ENCODE peak calls at places on chromosomes 5 and 9, in seven cellular contexts. One of them, this sample, is unnamed.

GRCh38 chr9:96721303-96721702 is 56.6 kb downstream of the ZNF510 start:
- DNase-seq in stomach: no peak
- DNase-seq in right atrium auricular region: no peak
- DNase-seq in kidney epithelial cell: no peak
- DNase-seq in tibial nerve: no peak
- DNase-seq in prostate gland: no peak
- DNase-seq in DND-41: no peak
- DNase-seq in this sample: no peak

GRCh38 chr5:76326559-76327351 is 76.3 kb upstream of the IQGAP2 start:
- DNase-seq in stomach: no peak
- DNase-seq in right atrium auricular region: no peak
- DNase-seq in kidney epithelial cell: no peak
- DNase-seq in tibial nerve: no peak
- DNase-seq in prostate gland: no peak
- DNase-seq in DND-41: no peak
- DNase-seq in this sample: no peak

GRCh38 chr5:161847447-161847846 is 473 bp upstream of the GABRA1 start:
- DNase-seq in stomach: no peak
- DNase-seq in right atrium auricular region: no peak
- DNase-seq in kidney epithelial cell: no peak
- DNase-seq in tibial nerve: no peak
- DNase-seq in prostate gland: no peak
- DNase-seq in DND-41: no peak
- DNase-seq in this sample: no peak

GRCh38 chr9:123387686-123388085 is 31.7 kb downstream of the CRB2 start:
- DNase-seq in stomach: no peak
- DNase-seq in right atrium auricular region: no peak
- DNase-seq in kidney epithelial cell: no peak
- DNase-seq in tibial nerve: no peak
- DNase-seq in prostate gland: no peak
- DNase-seq in DND-41: no peak
- DNase-seq in this sample: no peak

GRCh38 chr9:92247296-92247695 is 46.2 kb downstream of the IARS1 start:
- DNase-seq in stomach: no peak
- DNase-seq in right atrium auricular region: no peak
- DNase-seq in kidney epithelial cell: no peak
- DNase-seq in tibial nerve: no peak
- DNase-seq in prostate gland: no peak
- DNase-seq in DND-41: no peak
- DNase-seq in this sample: no peak

GRCh38 chr5:178306430-178307225 is 74.0 kb upstream of the PHYKPL start:
- DNase-seq in stomach: no peak
- DNase-seq in right atrium auricular region: no peak
- DNase-seq in kidney epithelial cell: no peak
- DNase-seq in tibial nerve: no peak
- DNase-seq in prostate gland: no peak
- DNase-seq in DND-41: no peak
- DNase-seq in this sample: no peak

GRCh38 chr9:124263800-124264426 is 6.2 kb downstream of the NEK6 start:
- DNase-seq in stomach: no peak
- DNase-seq in right atrium auricular region: no peak
- DNase-seq in kidney epithelial cell: no peak
- DNase-seq in tibial nerve: no peak
- DNase-seq in prostate gland: no peak
- DNase-seq in DND-41: no peak
- DNase-seq in this sample: no peak

GRCh38 chr5:160922311-160922710 is 70.3 kb upstream of the ATP10B start:
- DNase-seq in stomach: no peak
- DNase-seq in right atrium auricular region: no peak
- DNase-seq in kidney epithelial cell: no peak
- DNase-seq in tibial nerve: no peak
- DNase-seq in prostate gland: no peak
- DNase-seq in DND-41: no peak
- DNase-seq in this sample: no peak

GRCh38 chr9:121358747-121359146 is 11.3 kb downstream of the STOM start:
- DNase-seq in stomach: no peak
- DNase-seq in right atrium auricular region: no peak
- DNase-seq in kidney epithelial cell: no peak
- DNase-seq in tibial nerve: no peak
- DNase-seq in prostate gland: no peak
- DNase-seq in DND-41: no peak
- DNase-seq in this sample: no peak

GRCh38 chr9:85401998-85402397 is 339.8 kb downstream of the AGTPBP1 start:
- DNase-seq in stomach: no peak
- DNase-seq in right atrium auricular region: no peak
- DNase-seq in kidney epithelial cell: no peak
- DNase-seq in tibial nerve: no peak
- DNase-seq in prostate gland: peak
- DNase-seq in DND-41: no peak
- DNase-seq in this sample: peak

GRCh38 chr5:74538206-74538661 is 102.3 kb downstream of the ENC1 start:
- DNase-seq in stomach: no peak
- DNase-seq in right atrium auricular region: peak
- DNase-seq in kidney epithelial cell: no peak
- DNase-seq in tibial nerve: peak
- DNase-seq in prostate gland: no peak
- DNase-seq in DND-41: no peak
- DNase-seq in this sample: no peak

GRCh38 chr5:38107096-38107495 is 151.3 kb upstream of the EGFLAM start:
- DNase-seq in stomach: no peak
- DNase-seq in right atrium auricular region: no peak
- DNase-seq in kidney epithelial cell: no peak
- DNase-seq in tibial nerve: no peak
- DNase-seq in prostate gland: no peak
- DNase-seq in DND-41: no peak
- DNase-seq in this sample: no peak

GRCh38 chr9:22160235-22160634 is 151.1 kb upstream of the CDKN2B start:
- DNase-seq in stomach: no peak
- DNase-seq in right atrium auricular region: no peak
- DNase-seq in kidney epithelial cell: no peak
- DNase-seq in tibial nerve: no peak
- DNase-seq in prostate gland: no peak
- DNase-seq in DND-41: no peak
- DNase-seq in this sample: no peak

GRCh38 chr5:37831821-37832524 is 7.9 kb downstream of the GDNF start:
- DNase-seq in stomach: no peak
- DNase-seq in right atrium auricular region: no peak
- DNase-seq in kidney epithelial cell: no peak
- DNase-seq in tibial nerve: no peak
- DNase-seq in prostate gland: no peak
- DNase-seq in DND-41: no peak
- DNase-seq in this sample: no peak

GRCh38 chr5:72467987-72468386 is 39.2 kb downstream of the ZNF366 start:
- DNase-seq in stomach: no peak
- DNase-seq in right atrium auricular region: no peak
- DNase-seq in kidney epithelial cell: no peak
- DNase-seq in tibial nerve: no peak
- DNase-seq in prostate gland: no peak
- DNase-seq in DND-41: no peak
- DNase-seq in this sample: no peak

GRCh38 chr5:144484124-144484897 is 313.6 kb downstream of the KCTD16 start:
- DNase-seq in stomach: no peak
- DNase-seq in right atrium auricular region: no peak
- DNase-seq in kidney epithelial cell: peak
- DNase-seq in tibial nerve: no peak
- DNase-seq in prostate gland: no peak
- DNase-seq in DND-41: no peak
- DNase-seq in this sample: no peak

GRCh38 chr5:17619353-17619752 is 9.2 kb downstream of the TAF11L12 start:
- DNase-seq in stomach: no peak
- DNase-seq in right atrium auricular region: no peak
- DNase-seq in kidney epithelial cell: no peak
- DNase-seq in tibial nerve: no peak
- DNase-seq in prostate gland: no peak
- DNase-seq in DND-41: no peak
- DNase-seq in this sample: no peak

GRCh38 chr5:180704362-180704761 is 35.5 kb downstream of the OR2Y1 start:
- DNase-seq in stomach: no peak
- DNase-seq in right atrium auricular region: no peak
- DNase-seq in kidney epithelial cell: no peak
- DNase-seq in tibial nerve: no peak
- DNase-seq in prostate gland: no peak
- DNase-seq in DND-41: no peak
- DNase-seq in this sample: peak

GRCh38 chr5:66646570-66646969 is 50.4 kb downstream of the MAST4 start:
- DNase-seq in stomach: no peak
- DNase-seq in right atrium auricular region: no peak
- DNase-seq in kidney epithelial cell: no peak
- DNase-seq in tibial nerve: no peak
- DNase-seq in prostate gland: no peak
- DNase-seq in DND-41: no peak
- DNase-seq in this sample: no peak

GRCh38 chr5:34048143-34048542 is 5.1 kb upstream of the C1QTNF3 start:
- DNase-seq in stomach: no peak
- DNase-seq in right atrium auricular region: no peak
- DNase-seq in kidney epithelial cell: no peak
- DNase-seq in tibial nerve: no peak
- DNase-seq in prostate gland: no peak
- DNase-seq in DND-41: no peak
- DNase-seq in this sample: no peak

GRCh38 chr9:3474821-3475220 is 51.0 kb downstream of the RFX3 start:
- DNase-seq in stomach: no peak
- DNase-seq in right atrium auricular region: no peak
- DNase-seq in kidney epithelial cell: no peak
- DNase-seq in tibial nerve: no peak
- DNase-seq in prostate gland: no peak
- DNase-seq in DND-41: no peak
- DNase-seq in this sample: no peak

GRCh38 chr9:4211022-4211421 is 88.8 kb downstream of the GLIS3 start:
- DNase-seq in stomach: no peak
- DNase-seq in right atrium auricular region: no peak
- DNase-seq in kidney epithelial cell: no peak
- DNase-seq in tibial nerve: no peak
- DNase-seq in prostate gland: no peak
- DNase-seq in DND-41: no peak
- DNase-seq in this sample: no peak

GRCh38 chr9:134055981-134056461 is 11.8 kb downstream of the BRD3 start:
- DNase-seq in stomach: peak
- DNase-seq in right atrium auricular region: peak
- DNase-seq in kidney epithelial cell: peak
- DNase-seq in tibial nerve: peak
- DNase-seq in prostate gland: peak
- DNase-seq in DND-41: no peak
- DNase-seq in this sample: peak

GRCh38 chr5:60961685-60962084 is 16.7 kb downstream of the NDUFAF2 start:
- DNase-seq in stomach: no peak
- DNase-seq in right atrium auricular region: no peak
- DNase-seq in kidney epithelial cell: peak
- DNase-seq in tibial nerve: no peak
- DNase-seq in prostate gland: no peak
- DNase-seq in DND-41: no peak
- DNase-seq in this sample: no peak

DNA sequence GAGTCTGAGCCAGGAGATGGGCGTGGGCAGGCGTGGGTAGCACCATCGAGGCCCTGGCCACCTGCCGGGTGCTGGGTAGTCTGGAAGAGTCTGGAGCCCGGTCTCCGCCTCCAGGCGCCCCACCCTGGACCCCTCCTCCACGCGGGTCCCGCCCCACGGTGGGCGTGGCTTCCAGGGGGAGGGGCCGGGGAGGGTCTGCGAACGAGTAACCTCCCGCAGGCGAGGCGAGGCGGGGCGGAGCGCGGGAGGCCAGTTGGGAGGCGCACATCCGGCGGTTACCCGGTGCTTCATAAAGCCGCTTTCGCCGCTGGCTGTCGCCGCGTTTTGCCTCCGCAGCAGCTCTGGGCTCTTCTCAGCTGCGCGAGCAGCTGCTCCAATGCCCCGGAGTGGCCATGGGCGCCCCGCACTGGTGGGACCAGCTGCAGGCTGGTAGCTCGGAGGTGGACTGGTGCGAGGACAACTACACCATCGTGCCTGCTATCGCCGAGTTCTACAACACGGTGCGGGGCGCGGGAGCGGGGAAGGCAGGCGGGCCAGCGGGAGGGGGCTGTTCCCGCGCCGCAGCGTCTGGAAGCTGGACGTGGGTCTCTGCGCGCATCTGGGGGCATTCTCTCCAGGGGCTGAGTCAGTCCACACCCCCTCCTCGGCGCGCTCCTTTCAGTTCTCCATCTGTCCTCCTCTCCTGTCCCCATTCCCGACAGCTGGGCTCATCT is at the start of gene ACER2:
- DNase-seq in stomach: peak
- DNase-seq in right atrium auricular region: peak
- DNase-seq in kidney epithelial cell: peak
- DNase-seq in tibial nerve: peak
- DNase-seq in prostate gland: peak
- DNase-seq in DND-41: peak
- DNase-seq in this sample: peak
- TF ChIP-seq CTCF in stomach: no peak
- TF ChIP-seq CTCF in right atrium auricular region: no peak
- TF ChIP-seq CTCF in kidney epithelial cell: peak
- TF ChIP-seq CTCF in tibial nerve: no peak
- TF ChIP-seq CTCF in prostate gland: no peak
- TF ChIP-seq CTCF in DND-41: peak
- TF ChIP-seq CTCF in this sample: peak

GRCh38 chr5:139638090-139638735 is 9.9 kb upstream of the CXXC5 start:
- DNase-seq in stomach: peak
- DNase-seq in right atrium auricular region: peak
- DNase-seq in kidney epithelial cell: no peak
- DNase-seq in tibial nerve: no peak
- DNase-seq in prostate gland: peak
- DNase-seq in DND-41: peak
- DNase-seq in this sample: peak
- H3K4me3 ChIP-seq in stomach: peak
- H3K4me3 ChIP-seq in right atrium auricular region: peak
- H3K4me3 ChIP-seq in kidney epithelial cell: no peak
- H3K4me3 ChIP-seq in tibial nerve: peak
- H3K4me3 ChIP-seq in prostate gland: peak
- H3K4me3 ChIP-seq in DND-41: no peak
- H3K4me3 ChIP-seq in this sample: peak

GRCh38 chr9:32395483-32396216 is 11.2 kb downstream of the ACO1 start:
- DNase-seq in stomach: no peak
- DNase-seq in right atrium auricular region: peak
- DNase-seq in kidney epithelial cell: peak
- DNase-seq in tibial nerve: peak
- DNase-seq in prostate gland: no peak
- DNase-seq in DND-41: no peak
- DNase-seq in this sample: no peak
- TF ChIP-seq CTCF in stomach: no peak
- TF ChIP-seq CTCF in right atrium auricular region: no peak
- TF ChIP-seq CTCF in kidney epithelial cell: peak
- TF ChIP-seq CTCF in tibial nerve: no peak
- TF ChIP-seq CTCF in prostate gland: no peak
- TF ChIP-seq CTCF in DND-41: no peak
- TF ChIP-seq CTCF in this sample: no peak

DNA sequence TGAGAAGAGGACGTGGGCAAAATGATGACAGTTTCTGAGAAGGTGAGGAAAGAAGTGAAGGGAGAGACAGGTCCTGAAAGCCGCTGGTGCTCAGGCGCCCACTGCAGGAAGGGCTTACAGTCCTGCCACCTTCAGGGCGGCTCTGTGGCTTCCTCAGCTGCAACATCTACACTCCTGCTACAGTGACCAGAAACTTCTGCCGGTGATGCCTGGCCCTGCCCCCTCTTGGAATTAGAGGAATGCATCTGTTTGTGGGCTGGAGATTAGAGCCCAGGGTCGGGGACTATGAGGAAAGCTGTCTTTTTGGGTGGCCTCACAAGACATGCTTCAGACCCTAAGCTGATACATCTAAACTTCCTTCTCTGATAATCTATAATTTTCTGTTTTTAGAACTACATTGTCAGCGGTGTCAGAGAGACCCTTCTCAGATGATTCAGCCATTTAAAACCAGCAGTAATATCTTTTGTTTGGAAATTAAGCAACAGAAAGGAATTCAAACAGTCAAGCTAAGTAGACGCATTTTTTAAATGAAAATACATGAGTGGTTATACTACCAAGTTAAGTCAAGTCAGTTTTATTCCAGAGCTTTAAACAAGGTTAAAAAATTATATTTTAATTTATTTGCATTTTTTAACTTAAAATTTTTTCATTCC is 30.4 kb downstream of the PRDM6 start:
- DNase-seq in stomach: no peak
- DNase-seq in right atrium auricular region: no peak
- DNase-seq in kidney epithelial cell: no peak
- DNase-seq in tibial nerve: no peak
- DNase-seq in prostate gland: no peak
- DNase-seq in DND-41: no peak
- DNase-seq in this sample: no peak
- H3K4me3 ChIP-seq in stomach: no peak
- H3K4me3 ChIP-seq in right atrium auricular region: no peak
- H3K4me3 ChIP-seq in kidney epithelial cell: no peak
- H3K4me3 ChIP-seq in tibial nerve: no peak
- H3K4me3 ChIP-seq in prostate gland: no peak
- H3K4me3 ChIP-seq in DND-41: no peak
- H3K4me3 ChIP-seq in this sample: no peak

This sample was measured in LNCaP clone FGC.